ENCODE peak calls at places on chromosomes 2 and 18, in five cellular contexts. One of them, this sample, is unnamed.

GRCh38 chr2:81598437-81598836 is 1293.9 kb upstream of the LRRTM1 start:
- DNase-seq in choroid plexus epithelial cell: no peak
- DNase-seq in type B pancreatic cell: no peak
- DNase-seq in neural crest cell: no peak
- DNase-seq in CD4-positive, alpha-beta T cell: no peak
- DNase-seq in this sample: no peak

GRCh38 chr2:235390816-235391194 is 103.0 kb upstream of the AGAP1 start:
- DNase-seq in CD4-positive, alpha-beta T cell: no peak
- DNase-seq in choroid plexus epithelial cell: no peak
- DNase-seq in type B pancreatic cell: no peak
- DNase-seq in neural crest cell: no peak
- DNase-seq in this sample: no peak

GRCh38 chr2:240465765-240466578 is 30.5 kb downstream of the GPC1 start:
- DNase-seq in neural crest cell: no peak
- DNase-seq in choroid plexus epithelial cell: no peak
- DNase-seq in type B pancreatic cell: peak
- DNase-seq in CD4-positive, alpha-beta T cell: no peak
- DNase-seq in this sample: peak

GRCh38 chr18:60554961-60555360 is 182.4 kb upstream of the MC4R start:
- DNase-seq in choroid plexus epithelial cell: no peak
- DNase-seq in CD4-positive, alpha-beta T cell: no peak
- DNase-seq in neural crest cell: no peak
- DNase-seq in type B pancreatic cell: no peak
- DNase-seq in this sample: no peak

GRCh38 chr18:10015941-10016819 is 102.4 kb downstream of the VAPA start:
- DNase-seq in choroid plexus epithelial cell: peak
- DNase-seq in neural crest cell: no peak
- DNase-seq in type B pancreatic cell: no peak
- DNase-seq in CD4-positive, alpha-beta T cell: no peak
- DNase-seq in this sample: no peak

GRCh38 chr2:45128580-45128997 is 119.3 kb upstream of the SIX2 start:
- DNase-seq in type B pancreatic cell: peak
- DNase-seq in CD4-positive, alpha-beta T cell: no peak
- DNase-seq in neural crest cell: no peak
- DNase-seq in choroid plexus epithelial cell: peak
- DNase-seq in this sample: no peak

GRCh38 chr18:27964811-27965210 is 212.1 kb downstream of the CDH2 start:
- DNase-seq in CD4-positive, alpha-beta T cell: no peak
- DNase-seq in type B pancreatic cell: no peak
- DNase-seq in choroid plexus epithelial cell: peak
- DNase-seq in neural crest cell: no peak
- DNase-seq in this sample: no peak

GRCh38 chr18:8847066-8847755 is 141.9 kb downstream of the MTCL1 start:
- DNase-seq in choroid plexus epithelial cell: peak
- DNase-seq in type B pancreatic cell: no peak
- DNase-seq in neural crest cell: no peak
- DNase-seq in CD4-positive, alpha-beta T cell: no peak
- DNase-seq in this sample: no peak

GRCh38 chr2:217551229-217551909 is 451.4 kb downstream of the TNS1 start:
- DNase-seq in neural crest cell: no peak
- DNase-seq in CD4-positive, alpha-beta T cell: no peak
- DNase-seq in type B pancreatic cell: no peak
- DNase-seq in choroid plexus epithelial cell: peak
- DNase-seq in this sample: no peak

GRCh38 chr2:98036349-98037000 is 40.7 kb upstream of the TMEM131 start:
- DNase-seq in type B pancreatic cell: peak
- DNase-seq in choroid plexus epithelial cell: no peak
- DNase-seq in neural crest cell: no peak
- DNase-seq in CD4-positive, alpha-beta T cell: no peak
- DNase-seq in this sample: no peak

GRCh38 chr2:33051586-33052385 is 105.0 kb downstream of the LTBP1 start:
- DNase-seq in type B pancreatic cell: no peak
- DNase-seq in choroid plexus epithelial cell: peak
- DNase-seq in CD4-positive, alpha-beta T cell: no peak
- DNase-seq in neural crest cell: no peak
- DNase-seq in this sample: no peak

GRCh38 chr2:161434127-161434526 is 18.0 kb downstream of the TBR1 start:
- DNase-seq in choroid plexus epithelial cell: no peak
- DNase-seq in neural crest cell: no peak
- DNase-seq in CD4-positive, alpha-beta T cell: no peak
- DNase-seq in type B pancreatic cell: no peak
- DNase-seq in this sample: no peak

GRCh38 chr2:111659361-111660281 is 224.4 kb downstream of the ANAPC1 start:
- DNase-seq in type B pancreatic cell: no peak
- DNase-seq in CD4-positive, alpha-beta T cell: no peak
- DNase-seq in neural crest cell: no peak
- DNase-seq in choroid plexus epithelial cell: peak
- DNase-seq in this sample: no peak

GRCh38 chr18:8513249-8513648 is 96.0 kb upstream of the RAB12 start:
- DNase-seq in type B pancreatic cell: no peak
- DNase-seq in choroid plexus epithelial cell: no peak
- DNase-seq in CD4-positive, alpha-beta T cell: no peak
- DNase-seq in neural crest cell: no peak
- DNase-seq in this sample: no peak

GRCh38 chr2:44448860-44449527 is 87.2 kb downstream of the CAMKMT start:
- DNase-seq in CD4-positive, alpha-beta T cell: no peak
- DNase-seq in neural crest cell: no peak
- DNase-seq in type B pancreatic cell: no peak
- DNase-seq in choroid plexus epithelial cell: no peak
- DNase-seq in this sample: no peak

GRCh38 chr2:210028178-210028577 is 25.7 kb downstream of the RPE start:
- DNase-seq in neural crest cell: no peak
- DNase-seq in choroid plexus epithelial cell: no peak
- DNase-seq in type B pancreatic cell: no peak
- DNase-seq in CD4-positive, alpha-beta T cell: no peak
- DNase-seq in this sample: no peak

GRCh38 chr2:46181306-46181705 is 115.9 kb upstream of the EPAS1 start:
- DNase-seq in choroid plexus epithelial cell: no peak
- DNase-seq in type B pancreatic cell: no peak
- DNase-seq in CD4-positive, alpha-beta T cell: no peak
- DNase-seq in neural crest cell: no peak
- DNase-seq in this sample: no peak

GRCh38 chr2:37600735-37601134 is 70.7 kb downstream of the CDC42EP3 start:
- DNase-seq in CD4-positive, alpha-beta T cell: no peak
- DNase-seq in choroid plexus epithelial cell: no peak
- DNase-seq in neural crest cell: no peak
- DNase-seq in type B pancreatic cell: no peak
- DNase-seq in this sample: no peak

GRCh38 chr2:241863021-241863954 is 4.6 kb upstream of the PDCD1 start:
- DNase-seq in type B pancreatic cell: no peak
- DNase-seq in CD4-positive, alpha-beta T cell: no peak
- DNase-seq in choroid plexus epithelial cell: peak
- DNase-seq in neural crest cell: no peak
- DNase-seq in this sample: peak

GRCh38 chr2:110105608-110106467 is 9.8 kb downstream of the MALL start:
- DNase-seq in type B pancreatic cell: peak
- DNase-seq in neural crest cell: no peak
- DNase-seq in choroid plexus epithelial cell: peak
- DNase-seq in CD4-positive, alpha-beta T cell: no peak
- DNase-seq in this sample: no peak

GRCh38 chr2:74387346-74387745 is 7.2 kb upstream of the DCTN1 start:
- DNase-seq in choroid plexus epithelial cell: no peak
- DNase-seq in type B pancreatic cell: no peak
- DNase-seq in neural crest cell: no peak
- DNase-seq in CD4-positive, alpha-beta T cell: no peak
- DNase-seq in this sample: no peak

GRCh38 chr2:176189666-176190641 is 1.5 kb downstream of the HOXD1 start:
- DNase-seq in type B pancreatic cell: no peak
- DNase-seq in CD4-positive, alpha-beta T cell: no peak
- DNase-seq in choroid plexus epithelial cell: no peak
- DNase-seq in neural crest cell: no peak
- DNase-seq in this sample: no peak

GRCh38 chr18:77711096-77711495 is 461.4 kb downstream of the GALR1 start:
- DNase-seq in CD4-positive, alpha-beta T cell: no peak
- DNase-seq in choroid plexus epithelial cell: peak
- DNase-seq in type B pancreatic cell: no peak
- DNase-seq in neural crest cell: no peak
- DNase-seq in this sample: no peak
- TF ChIP-seq CTCF in CD4-positive, alpha-beta T cell: no peak
- TF ChIP-seq CTCF in choroid plexus epithelial cell: peak
- TF ChIP-seq CTCF in type B pancreatic cell: peak
- TF ChIP-seq CTCF in neural crest cell: peak
- TF ChIP-seq CTCF in this sample: no peak

GRCh38 chr18:3451989-3452749 is 2.2 kb downstream of the TGIF1 start:
- DNase-seq in CD4-positive, alpha-beta T cell: peak
- DNase-seq in type B pancreatic cell: no peak
- DNase-seq in neural crest cell: peak
- DNase-seq in choroid plexus epithelial cell: peak
- DNase-seq in this sample: no peak
- TF ChIP-seq CTCF in CD4-positive, alpha-beta T cell: no peak
- TF ChIP-seq CTCF in type B pancreatic cell: no peak
- TF ChIP-seq CTCF in neural crest cell: no peak
- TF ChIP-seq CTCF in choroid plexus epithelial cell: peak
- TF ChIP-seq CTCF in this sample: no peak

GRCh38 chr18:48896875-48897511 is 53.8 kb downstream of the SMAD7 start:
- DNase-seq in CD4-positive, alpha-beta T cell: no peak
- DNase-seq in choroid plexus epithelial cell: peak
- DNase-seq in type B pancreatic cell: no peak
- DNase-seq in neural crest cell: no peak
- DNase-seq in this sample: peak
- TF ChIP-seq CTCF in CD4-positive, alpha-beta T cell: no peak
- TF ChIP-seq CTCF in choroid plexus epithelial cell: no peak
- TF ChIP-seq CTCF in type B pancreatic cell: peak
- TF ChIP-seq CTCF in neural crest cell: no peak
- TF ChIP-seq CTCF in this sample: no peak

GRCh38 chr2:11124760-11125068 is 30.6 kb upstream of the SLC66A3 start:
- DNase-seq in neural crest cell: no peak
- DNase-seq in CD4-positive, alpha-beta T cell: no peak
- DNase-seq in type B pancreatic cell: no peak
- DNase-seq in choroid plexus epithelial cell: no peak
- DNase-seq in this sample: no peak
- TF ChIP-seq CTCF in neural crest cell: no peak
- TF ChIP-seq CTCF in CD4-positive, alpha-beta T cell: no peak
- TF ChIP-seq CTCF in type B pancreatic cell: no peak
- TF ChIP-seq CTCF in choroid plexus epithelial cell: no peak
- TF ChIP-seq CTCF in this sample: no peak

DNA sequence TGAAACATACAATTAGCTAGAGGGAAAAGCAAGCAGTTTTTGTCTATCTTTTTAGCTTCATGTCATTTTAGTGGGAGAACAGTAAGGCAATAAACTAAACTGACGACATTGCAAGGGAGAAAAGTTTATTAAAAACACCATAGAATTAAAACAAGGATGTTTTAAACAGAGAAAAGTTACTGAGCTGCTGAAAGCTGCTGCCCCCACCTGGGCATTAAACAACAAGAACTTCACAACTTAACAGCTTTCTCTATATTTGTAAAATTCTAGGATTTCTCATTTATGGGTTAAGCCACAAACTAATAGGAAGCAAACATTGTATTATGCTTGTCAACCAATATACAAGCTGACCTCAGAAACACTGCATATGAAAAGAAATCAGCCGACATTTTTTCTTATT is 289.2 kb downstream of the ERBB4 start:
- DNase-seq in choroid plexus epithelial cell: peak
- DNase-seq in type B pancreatic cell: no peak
- DNase-seq in neural crest cell: no peak
- DNase-seq in CD4-positive, alpha-beta T cell: no peak
- DNase-seq in this sample: no peak
- TF ChIP-seq CTCF in choroid plexus epithelial cell: peak
- TF ChIP-seq CTCF in type B pancreatic cell: peak
- TF ChIP-seq CTCF in neural crest cell: no peak
- TF ChIP-seq CTCF in CD4-positive, alpha-beta T cell: no peak
- TF ChIP-seq CTCF in this sample: peak

DNA sequence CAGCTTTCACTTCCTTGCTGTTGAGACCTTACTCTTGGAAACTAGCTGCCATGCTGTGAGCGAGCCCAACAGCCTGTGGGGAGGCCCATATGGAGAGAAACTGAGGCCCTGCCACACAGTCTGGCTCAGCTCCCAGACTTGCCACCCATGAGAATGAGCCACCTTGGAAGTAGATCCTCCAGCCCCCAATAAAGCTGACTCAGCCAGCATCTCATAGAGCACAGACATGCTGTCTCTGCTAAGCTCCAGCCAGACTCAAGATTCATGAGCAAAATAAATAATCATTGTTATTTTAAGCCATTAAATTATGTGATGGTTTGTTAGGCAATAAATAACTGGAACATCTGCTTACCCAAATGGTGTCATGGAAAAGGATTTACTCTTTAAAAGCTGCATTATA is 53.6 kb upstream of the DDX18 start:
- DNase-seq in CD4-positive, alpha-beta T cell: no peak
- DNase-seq in choroid plexus epithelial cell: no peak
- DNase-seq in neural crest cell: no peak
- DNase-seq in type B pancreatic cell: no peak
- DNase-seq in this sample: no peak
- TF ChIP-seq CTCF in CD4-positive, alpha-beta T cell: no peak
- TF ChIP-seq CTCF in choroid plexus epithelial cell: no peak
- TF ChIP-seq CTCF in neural crest cell: no peak
- TF ChIP-seq CTCF in type B pancreatic cell: no peak
- TF ChIP-seq CTCF in this sample: no peak

GRCh38 chr2:26770986-26771586 is 7.0 kb downstream of the SLC35F6 start:
- DNase-seq in neural crest cell: no peak
- DNase-seq in choroid plexus epithelial cell: peak
- DNase-seq in CD4-positive, alpha-beta T cell: no peak
- DNase-seq in type B pancreatic cell: no peak
- DNase-seq in this sample: no peak
- TF ChIP-seq CTCF in neural crest cell: peak
- TF ChIP-seq CTCF in choroid plexus epithelial cell: peak
- TF ChIP-seq CTCF in CD4-positive, alpha-beta T cell: peak
- TF ChIP-seq CTCF in type B pancreatic cell: peak
- TF ChIP-seq CTCF in this sample: peak

GRCh38 chr2:28094794-28095193 is 204.3 kb downstream of the BABAM2 start:
- DNase-seq in type B pancreatic cell: no peak
- DNase-seq in neural crest cell: no peak
- DNase-seq in CD4-positive, alpha-beta T cell: no peak
- DNase-seq in choroid plexus epithelial cell: no peak
- DNase-seq in this sample: no peak
- TF ChIP-seq CTCF in type B pancreatic cell: no peak
- TF ChIP-seq CTCF in neural crest cell: no peak
- TF ChIP-seq CTCF in CD4-positive, alpha-beta T cell: no peak
- TF ChIP-seq CTCF in choroid plexus epithelial cell: no peak
- TF ChIP-seq CTCF in this sample: no peak

DNA sequence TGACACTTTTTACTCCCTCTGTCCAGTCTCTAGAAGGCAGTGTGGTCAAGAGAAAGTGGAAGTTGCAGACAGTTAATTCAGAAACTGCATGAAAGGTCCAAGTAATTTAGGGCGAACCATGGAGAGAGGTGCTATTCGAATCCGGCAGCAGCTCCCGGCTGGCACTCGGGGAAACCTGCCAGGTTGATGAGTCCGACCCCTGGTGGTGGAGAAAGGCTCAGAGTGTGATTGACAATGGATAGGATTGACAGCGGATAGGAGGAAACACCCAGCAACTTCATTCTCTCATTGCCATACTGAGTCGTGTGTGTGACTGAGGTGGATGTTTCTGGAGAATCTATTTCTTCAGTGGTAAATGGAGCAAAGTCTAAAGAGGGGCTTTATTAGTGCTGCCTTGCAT is 101.7 kb downstream of the DCDC2C start:
- DNase-seq in neural crest cell: peak
- DNase-seq in choroid plexus epithelial cell: no peak
- DNase-seq in CD4-positive, alpha-beta T cell: no peak
- DNase-seq in type B pancreatic cell: no peak
- DNase-seq in this sample: no peak
- TF ChIP-seq CTCF in neural crest cell: peak
- TF ChIP-seq CTCF in choroid plexus epithelial cell: peak
- TF ChIP-seq CTCF in CD4-positive, alpha-beta T cell: no peak
- TF ChIP-seq CTCF in type B pancreatic cell: peak
- TF ChIP-seq CTCF in this sample: peak